ENCODE peak calls at places on chromosomes 2 and 18, in five cellular contexts. One of them, this sample, is unnamed.

GRCh38 chr2:237955640-237956401 is 11.0 kb upstream of the UBE2F start:
- DNase-seq in naive thymus-derived CD8-positive, alpha-beta T cell: no peak
- DNase-seq in stomach: no peak
- DNase-seq in NCI-H1694 treated with DMSO at 0.1 percent for 48 hours: no peak
- DNase-seq in amygdala: no peak
- DNase-seq in this sample: no peak

GRCh38 chr2:230797515-230798495 is 66.9 kb upstream of the ITM2C start:
- DNase-seq in naive thymus-derived CD8-positive, alpha-beta T cell: no peak
- DNase-seq in amygdala: no peak
- DNase-seq in stomach: no peak
- DNase-seq in NCI-H1694 treated with DMSO at 0.1 percent for 48 hours: no peak
- DNase-seq in this sample: peak; percentile 66

GRCh38 chr18:49520661-49521145 is 33.7 kb upstream of the C18orf32 start:
- DNase-seq in naive thymus-derived CD8-positive, alpha-beta T cell: no peak
- DNase-seq in amygdala: no peak
- DNase-seq in stomach: no peak
- DNase-seq in NCI-H1694 treated with DMSO at 0.1 percent for 48 hours: no peak
- DNase-seq in this sample: no peak

GRCh38 chr18:28039078-28039477 is 137.9 kb downstream of the CDH2 start:
- DNase-seq in amygdala: no peak
- DNase-seq in stomach: no peak
- DNase-seq in NCI-H1694 treated with DMSO at 0.1 percent for 48 hours: no peak
- DNase-seq in naive thymus-derived CD8-positive, alpha-beta T cell: no peak
- DNase-seq in this sample: peak; percentile 78

GRCh38 chr2:218829868-218830451 is 1.6 kb downstream of the PRKAG3 start:
- DNase-seq in NCI-H1694 treated with DMSO at 0.1 percent for 48 hours: no peak
- DNase-seq in stomach: no peak
- DNase-seq in naive thymus-derived CD8-positive, alpha-beta T cell: no peak
- DNase-seq in amygdala: no peak
- DNase-seq in this sample: no peak

GRCh38 chr2:225004531-225004930 is 37.7 kb downstream of the DOCK10 start:
- DNase-seq in naive thymus-derived CD8-positive, alpha-beta T cell: no peak
- DNase-seq in NCI-H1694 treated with DMSO at 0.1 percent for 48 hours: no peak
- DNase-seq in stomach: no peak
- DNase-seq in amygdala: no peak
- DNase-seq in this sample: no peak

GRCh38 chr2:225378984-225379383 is 20.5 kb upstream of the NYAP2 start:
- DNase-seq in stomach: no peak
- DNase-seq in NCI-H1694 treated with DMSO at 0.1 percent for 48 hours: no peak
- DNase-seq in amygdala: no peak
- DNase-seq in naive thymus-derived CD8-positive, alpha-beta T cell: no peak
- DNase-seq in this sample: no peak

GRCh38 chr2:14903709-14904374 is 271.3 kb downstream of the LRATD1 start:
- DNase-seq in naive thymus-derived CD8-positive, alpha-beta T cell: peak; percentile 8
- DNase-seq in NCI-H1694 treated with DMSO at 0.1 percent for 48 hours: peak; percentile 65
- DNase-seq in stomach: peak; percentile 42
- DNase-seq in amygdala: no peak
- DNase-seq in this sample: no peak

GRCh38 chr18:9103488-9103887 is 989 bp downstream of the NDUFV2 start:
- DNase-seq in naive thymus-derived CD8-positive, alpha-beta T cell: peak; percentile 21
- DNase-seq in NCI-H1694 treated with DMSO at 0.1 percent for 48 hours: peak; percentile 4
- DNase-seq in stomach: no peak
- DNase-seq in amygdala: no peak
- DNase-seq in this sample: peak; percentile 49

This sample was measured in lung microvascular endothelial cell.